ENCODE peak calls at places on chromosomes 16 and 17, in seven cellular contexts. Z is WERI-Rb-1; M is activated CD8-positive, alpha-beta T cell treated with anti-CD3 and anti-CD28 coated beads for 36 hours; W is anterior cingulate cortex; C is foreskin fibroblast; B is AG09309; O is fibroblast of lung. R is an unnamed sample.

GRCh38 chr16:53770641-53771040 is 66.7 kb downstream of the FTO start:
- DNase-seq in Z (no peak), O (peak), B (no peak), W (no peak), M (no peak), C (no peak), R (no peak)

GRCh38 chr17:62057696-62058095 is 7.4 kb downstream of the MED13 start:
- DNase-seq in O (peak), M (no peak), B (no peak), C (no peak), Z (no peak), W (no peak), R (no peak)

GRCh38 chr17:44907696-44908470 is 7.4 kb downstream of the GFAP start:
- DNase-seq in B (no peak), M (no peak), Z (no peak), O (no peak), W (no peak), C (no peak), R (no peak)

GRCh38 chr16:66503030-66503429 is 46.9 kb downstream of the TK2 start:
- DNase-seq in B (no peak), C (no peak), M (no peak), O (no peak), W (peak), Z (no peak), R (no peak)

GRCh38 chr17:30449480-30449879 is 27.7 kb upstream of the GOSR1 start:
- DNase-seq in B (no peak), C (no peak), M (no peak), W (peak), O (peak), Z (no peak), R (no peak)

GRCh38 chr17:73690581-73691135 is 46.4 kb upstream of the SDK2 start:
- DNase-seq in W (no peak), Z (peak), C (no peak), M (no peak), O (no peak), B (no peak), R (peak)

GRCh38 chr16:85055503-85056210 is 28.1 kb downstream of the KIAA0513 start:
- DNase-seq in C (peak), B (peak), M (peak), W (peak), O (peak), Z (no peak), R (no peak)

GRCh38 chr17:49734666-49735490 is 27.1 kb upstream of the SLC35B1 start:
- DNase-seq in W (no peak), Z (no peak), B (no peak), C (no peak), M (no peak), O (no peak), R (no peak)

GRCh38 chr16:27286446-27286845 is 17.9 kb upstream of the NSMCE1 start:
- DNase-seq in B (peak), M (no peak), W (peak), Z (no peak), O (peak), C (peak), R (no peak)

GRCh38 chr16:88780100-88781062 is 4.6 kb downstream of the PIEZO1 start:
- DNase-seq in M (no peak), C (no peak), Z (no peak), W (no peak), B (no peak), O (no peak), R (no peak)

GRCh38 chr16:19881783-19882182 is 2.9 kb downstream of the GPRC5B start:
- DNase-seq in M (no peak), C (no peak), B (no peak), O (no peak), W (no peak), Z (no peak), R (no peak)

GRCh38 chr17:35183332-35183731 is 10.9 kb downstream of the SLC35G3 start:
- DNase-seq in O (no peak), W (no peak), Z (no peak), M (peak), C (no peak), B (no peak), R (no peak)

GRCh38 chr17:8606415-8606814 is 24.1 kb downstream of the MYH10 start:
- DNase-seq in O (no peak), W (no peak), Z (no peak), M (no peak), C (no peak), B (no peak), R (no peak)

GRCh38 chr17:58565389-58566311 is 51.2 kb upstream of the MTMR4 start:
- DNase-seq in O (peak), M (no peak), B (no peak), Z (no peak), W (no peak), C (no peak), R (peak)

GRCh38 chr17:172401-172800 is 9.0 kb downstream of the DOC2B start:
- DNase-seq in O (no peak), C (no peak), W (no peak), M (no peak), Z (no peak), B (no peak), R (no peak)

GRCh38 chr17:59378621-59379194 is 47.3 kb downstream of the YPEL2 start:
- DNase-seq in Z (no peak), B (peak), M (no peak), W (no peak), O (peak), C (peak), R (peak)

GRCh38 chr17:27455569-27455913 is 707 bp upstream of the KSR1 start:
- DNase-seq in B (no peak), C (no peak), M (no peak), O (no peak), W (no peak), Z (no peak), R (no peak)

GRCh38 chr17:28727727-28728363 is 743 bp upstream of the NEK8 start:
- DNase-seq in W (no peak), B (no peak), C (peak), O (peak), M (peak), Z (peak), R (peak)

GRCh38 chr17:57294629-57295501 is 38.5 kb downstream of the MSI2 start:
- DNase-seq in W (no peak), B (no peak), Z (peak), C (peak), M (peak), O (peak), R (peak)

GRCh38 chr17:44672479-44673093 is 16.3 kb downstream of the MEIOC start:
- DNase-seq in B (no peak), C (no peak), M (no peak), Z (no peak), W (no peak), O (peak), R (no peak)

GRCh38 chr16:21673469-21673868 is 9.7 kb downstream of the OTOA start:
- DNase-seq in B (no peak), W (no peak), Z (no peak), M (no peak), O (no peak), C (no peak), R (no peak)

R was measured in endodermal cell.